ENCODE peak calls at places on chromosome 17, in seven cellular contexts. One of them, this sample, is unnamed.

GRCh38 chr17:63542942-63543821 is 7.1 kb upstream of the DCAF7 start:
- DNase-seq in pancreas: peak; percentile 83
- DNase-seq in HCT116: no peak
- DNase-seq in IMR-90: no peak
- DNase-seq in lung: no peak
- DNase-seq in fibroblast of lung: no peak
- DNase-seq in breast epithelium: peak; percentile 22
- DNase-seq in this sample: peak; percentile 59

GRCh38 chr17:5832886-5833285 is 237.3 kb upstream of the WSCD1 start:
- DNase-seq in pancreas: no peak
- DNase-seq in HCT116: peak; percentile 58
- DNase-seq in IMR-90: peak; percentile 83
- DNase-seq in lung: no peak
- DNase-seq in fibroblast of lung: peak; percentile 83
- DNase-seq in breast epithelium: no peak
- DNase-seq in this sample: no peak

GRCh38 chr17:40115101-40115436 is 6.7 kb upstream of the MSL1 start:
- DNase-seq in pancreas: no peak
- DNase-seq in HCT116: no peak
- DNase-seq in IMR-90: no peak
- DNase-seq in lung: no peak
- DNase-seq in fibroblast of lung: no peak
- DNase-seq in breast epithelium: peak; percentile 19
- DNase-seq in this sample: no peak

GRCh38 chr17:41619162-41619933 is 5.0 kb downstream of the KRT17 start:
- DNase-seq in pancreas: no peak
- DNase-seq in HCT116: no peak
- DNase-seq in IMR-90: no peak
- DNase-seq in lung: no peak
- DNase-seq in fibroblast of lung: no peak
- DNase-seq in breast epithelium: peak; percentile 51
- DNase-seq in this sample: no peak

GRCh38 chr17:40069751-40070643 is 7.2 kb downstream of the THRA start:
- DNase-seq in pancreas: peak; percentile 56
- DNase-seq in HCT116: no peak
- DNase-seq in IMR-90: peak; percentile 46
- DNase-seq in lung: no peak
- DNase-seq in fibroblast of lung: peak; percentile 51
- DNase-seq in breast epithelium: no peak
- DNase-seq in this sample: peak; percentile 76

GRCh38 chr17:77394540-77395295 is 253.9 kb downstream of the SEC14L1 start:
- DNase-seq in pancreas: peak; percentile 68
- DNase-seq in HCT116: peak; percentile 19
- DNase-seq in IMR-90: no peak
- DNase-seq in lung: no peak
- DNase-seq in fibroblast of lung: peak; percentile 88
- DNase-seq in breast epithelium: peak; percentile 76
- DNase-seq in this sample: no peak

GRCh38 chr17:5513610-5514009 is 27.2 kb downstream of the MIS12 start:
- DNase-seq in pancreas: no peak
- DNase-seq in HCT116: no peak
- DNase-seq in IMR-90: no peak
- DNase-seq in lung: no peak
- DNase-seq in fibroblast of lung: no peak
- DNase-seq in breast epithelium: no peak
- DNase-seq in this sample: no peak

GRCh38 chr17:19381741-19382444 is 3.6 kb downstream of the MAPK7 start:
- DNase-seq in pancreas: no peak
- DNase-seq in HCT116: no peak
- DNase-seq in IMR-90: no peak
- DNase-seq in lung: no peak
- DNase-seq in fibroblast of lung: no peak
- DNase-seq in breast epithelium: no peak
- DNase-seq in this sample: no peak

GRCh38 chr17:4690745-4691144 is 13.2 kb downstream of the PELP1 start:
- DNase-seq in pancreas: no peak
- DNase-seq in HCT116: no peak
- DNase-seq in IMR-90: no peak
- DNase-seq in lung: no peak
- DNase-seq in fibroblast of lung: no peak
- DNase-seq in breast epithelium: no peak
- DNase-seq in this sample: no peak

GRCh38 chr17:5821057-5821456 is 236.7 kb upstream of the NLRP1 start:
- DNase-seq in pancreas: no peak
- DNase-seq in HCT116: no peak
- DNase-seq in IMR-90: peak; percentile 29
- DNase-seq in lung: peak; percentile 16
- DNase-seq in fibroblast of lung: peak; percentile 37
- DNase-seq in breast epithelium: no peak
- DNase-seq in this sample: no peak

GRCh38 chr17:39669897-39670735 is 1.9 kb downstream of the PNMT start:
- DNase-seq in pancreas: no peak
- DNase-seq in HCT116: no peak
- DNase-seq in IMR-90: no peak
- DNase-seq in lung: no peak
- DNase-seq in fibroblast of lung: no peak
- DNase-seq in breast epithelium: no peak
- DNase-seq in this sample: peak; percentile 44

DNA sequence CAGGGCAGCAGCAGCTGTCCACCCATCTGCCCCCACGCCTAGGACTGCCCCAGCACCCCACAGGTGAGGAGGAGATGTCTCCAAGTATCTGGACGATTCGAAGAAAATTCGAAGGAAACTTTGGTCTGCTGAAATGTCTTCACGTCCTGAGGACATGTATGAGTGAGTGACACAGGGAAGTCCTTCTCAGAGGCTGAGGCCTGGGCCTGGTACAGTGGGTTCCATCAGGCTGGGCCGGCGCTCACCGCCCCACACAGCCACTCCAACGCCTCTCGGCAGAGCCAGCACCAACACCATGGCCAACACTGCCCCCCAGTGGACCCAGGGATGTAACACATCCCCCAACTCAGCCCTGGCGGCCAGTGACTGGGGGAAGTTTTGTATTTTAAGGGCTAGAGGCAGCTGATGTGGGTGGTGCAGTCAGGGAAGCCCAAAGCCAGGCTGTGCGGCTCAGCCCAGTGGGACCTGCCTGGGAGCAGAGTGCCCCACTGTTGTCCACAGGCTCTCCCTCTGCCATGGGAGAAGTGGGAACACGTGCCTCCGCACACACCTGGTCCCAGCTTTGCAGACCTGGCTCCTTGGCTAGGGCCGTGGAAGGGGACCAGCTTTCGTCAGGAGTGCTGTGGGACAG is 55.8 kb upstream of the FASN start:
- DNase-seq in pancreas: peak; percentile 78
- DNase-seq in HCT116: peak; percentile 54
- DNase-seq in IMR-90: peak; percentile 55
- DNase-seq in lung: peak; percentile 89
- DNase-seq in fibroblast of lung: peak; percentile 36
- DNase-seq in breast epithelium: peak; percentile 82
- DNase-seq in this sample: peak; percentile 81
- TF ChIP-seq CTCF in pancreas: peak; percentile 87
- TF ChIP-seq CTCF in HCT116: peak; percentile 99
- TF ChIP-seq CTCF in IMR-90: peak; percentile 90
- TF ChIP-seq CTCF in lung: peak; percentile 91
- TF ChIP-seq CTCF in fibroblast of lung: peak; percentile 84
- TF ChIP-seq CTCF in breast epithelium: peak; percentile 98
- TF ChIP-seq CTCF in this sample: peak; percentile 72

GRCh38 chr17:930258-930657 is 49.3 kb downstream of the NXN start:
- DNase-seq in pancreas: peak; percentile 42
- DNase-seq in HCT116: no peak
- DNase-seq in IMR-90: no peak
- DNase-seq in lung: no peak
- DNase-seq in fibroblast of lung: no peak
- DNase-seq in breast epithelium: no peak
- DNase-seq in this sample: no peak

GRCh38 chr17:935485-935884 is 44.1 kb downstream of the NXN start:
- DNase-seq in pancreas: no peak
- DNase-seq in HCT116: peak; percentile 73
- DNase-seq in IMR-90: no peak
- DNase-seq in lung: no peak
- DNase-seq in fibroblast of lung: no peak
- DNase-seq in breast epithelium: no peak
- DNase-seq in this sample: no peak

GRCh38 chr17:927611-928461 is 51.7 kb downstream of the NXN start:
- DNase-seq in pancreas: no peak
- DNase-seq in HCT116: peak; percentile 76
- DNase-seq in IMR-90: peak; percentile 97
- DNase-seq in lung: peak; percentile 53
- DNase-seq in fibroblast of lung: peak; percentile 99
- DNase-seq in breast epithelium: no peak
- DNase-seq in this sample: no peak

GRCh38 chr17:929547-929946 is 50.0 kb downstream of the NXN start:
- DNase-seq in pancreas: no peak
- DNase-seq in HCT116: no peak
- DNase-seq in IMR-90: no peak
- DNase-seq in lung: no peak
- DNase-seq in fibroblast of lung: no peak
- DNase-seq in breast epithelium: no peak
- DNase-seq in this sample: peak; percentile 4

DNA sequence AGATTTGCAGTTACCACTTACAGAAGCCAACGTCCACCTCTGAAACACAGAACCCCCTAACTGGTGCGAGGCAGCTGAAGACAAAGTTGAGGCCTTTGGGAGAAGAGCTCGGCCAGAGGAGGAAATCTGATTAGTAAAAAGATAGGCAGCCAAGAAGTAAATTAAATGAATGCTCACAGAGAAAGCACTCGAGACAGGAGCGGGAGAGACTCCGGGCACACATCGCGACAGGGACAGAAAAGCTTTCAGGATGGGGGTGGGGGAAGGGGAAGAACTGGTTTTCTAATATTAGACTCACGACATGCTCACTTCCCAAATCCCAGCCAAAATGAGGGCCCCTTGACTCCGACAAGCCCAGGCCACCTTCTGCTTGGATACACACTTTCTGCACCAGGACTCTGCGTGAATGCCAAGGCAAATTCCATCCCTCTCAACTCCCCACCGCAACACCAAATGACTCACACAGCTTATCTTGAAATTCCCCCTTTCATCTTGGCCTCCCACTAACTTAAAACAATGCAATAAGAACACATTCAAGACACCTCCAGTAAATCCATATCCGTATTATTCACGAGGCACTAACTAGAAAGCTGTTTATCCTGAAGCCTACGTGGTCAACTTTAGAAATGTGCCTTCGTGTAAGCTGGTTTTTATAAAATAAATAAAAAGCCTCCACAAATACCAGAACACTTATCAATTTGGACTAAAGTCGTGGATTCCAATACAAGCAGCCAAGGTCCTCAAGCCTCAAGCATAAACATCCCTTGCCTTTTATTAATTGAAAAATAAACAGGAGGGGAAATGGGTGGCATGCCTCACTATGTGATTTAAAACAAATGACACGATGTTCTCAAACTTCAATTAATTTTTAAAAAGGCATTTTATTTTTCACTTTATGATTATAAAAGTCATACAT is 46.1 kb downstream of the NXN start:
- DNase-seq in pancreas: no peak
- DNase-seq in HCT116: peak; percentile 98
- DNase-seq in IMR-90: peak; percentile 99
- DNase-seq in lung: peak; percentile 83
- DNase-seq in fibroblast of lung: peak; percentile 100
- DNase-seq in breast epithelium: no peak
- DNase-seq in this sample: no peak
- H3K36me3 ChIP-seq in pancreas: no peaks in the 10 kb centered on the region
- H3K36me3 ChIP-seq in HCT116: no peaks in the 10 kb centered on the region
- H3K36me3 ChIP-seq in IMR-90: peaks cover 23% of the 10 kb centered on the region
- H3K36me3 ChIP-seq in lung: no peaks in the 10 kb centered on the region
- H3K36me3 ChIP-seq in fibroblast of lung: peaks cover 2% of the 10 kb centered on the region
- H3K36me3 ChIP-seq in breast epithelium: no peaks in the 10 kb centered on the region
- H3K36me3 ChIP-seq in this sample: no peaks in the 10 kb centered on the region

DNA sequence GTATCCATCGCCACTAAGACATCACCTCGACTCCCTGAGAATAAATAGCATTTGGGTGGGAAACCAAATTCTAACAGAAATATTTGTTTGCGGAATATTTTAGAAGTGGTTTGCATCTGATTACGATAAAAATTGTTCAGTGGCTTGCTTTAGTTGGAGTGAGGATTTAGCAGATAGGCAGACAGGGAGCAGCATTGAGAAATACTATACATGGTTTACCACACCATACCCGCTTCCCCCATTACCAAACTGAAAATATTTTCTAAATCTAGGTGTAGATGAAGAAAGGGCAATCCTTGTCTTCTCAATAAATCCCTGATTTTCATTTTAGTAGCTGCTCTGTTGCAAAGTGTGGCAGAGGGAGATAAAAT is 895 bp upstream of the BAHCC1 start:
- DNase-seq in pancreas: no peak
- DNase-seq in HCT116: no peak
- DNase-seq in IMR-90: no peak
- DNase-seq in lung: no peak
- DNase-seq in fibroblast of lung: no peak
- DNase-seq in breast epithelium: no peak
- DNase-seq in this sample: no peak
- H3K4me3 ChIP-seq in pancreas: peak overlapping the region; percentile 7
- H3K4me3 ChIP-seq in HCT116: peak overlapping the region; percentile 39
- H3K4me3 ChIP-seq in IMR-90: no peak overlapping the region
- H3K4me3 ChIP-seq in lung: no peak overlapping the region
- H3K4me3 ChIP-seq in fibroblast of lung: peak overlapping the region; percentile 53
- H3K4me3 ChIP-seq in breast epithelium: peak overlapping the region; percentile 60
- H3K4me3 ChIP-seq in this sample: no peak overlapping the region

DNA sequence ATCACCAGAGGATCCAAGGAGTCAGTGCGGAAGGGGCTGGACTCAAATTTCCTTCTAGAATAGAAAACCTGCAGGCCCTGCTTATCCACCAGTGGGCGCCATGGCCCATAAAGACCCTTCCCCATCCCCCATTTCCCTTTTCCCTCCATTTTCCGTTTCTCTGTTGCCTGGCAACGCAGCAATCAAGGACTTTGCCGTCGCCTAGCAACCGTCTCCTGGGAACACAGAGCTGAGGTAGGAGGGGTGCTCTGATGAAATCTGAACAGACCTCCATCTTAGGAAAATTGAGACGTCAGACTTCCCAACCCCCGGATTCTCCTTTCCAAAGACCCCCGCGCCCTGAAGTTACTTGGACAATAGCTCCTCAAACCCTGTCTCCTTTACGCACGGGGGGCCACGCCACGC is 5.7 kb downstream of the DLG4 start:
- DNase-seq in pancreas: peak; percentile 88
- DNase-seq in HCT116: peak; percentile 72
- DNase-seq in IMR-90: peak; percentile 73
- DNase-seq in lung: no peak
- DNase-seq in fibroblast of lung: peak; percentile 77
- DNase-seq in breast epithelium: no peak
- DNase-seq in this sample: peak; percentile 45
- TF ChIP-seq CTCF in pancreas: no peak
- TF ChIP-seq CTCF in HCT116: peak; percentile 54
- TF ChIP-seq CTCF in IMR-90: peak; percentile 45
- TF ChIP-seq CTCF in lung: no peak
- TF ChIP-seq CTCF in fibroblast of lung: peak; percentile 53
- TF ChIP-seq CTCF in breast epithelium: peak; percentile 23
- TF ChIP-seq CTCF in this sample: peak; percentile 11

GRCh38 chr17:31752570-31752969 is 106.5 kb downstream of the COPRS start:
- DNase-seq in pancreas: no peak
- DNase-seq in HCT116: no peak
- DNase-seq in IMR-90: no peak
- DNase-seq in lung: no peak
- DNase-seq in fibroblast of lung: no peak
- DNase-seq in breast epithelium: no peak
- DNase-seq in this sample: no peak
- H3K36me3 ChIP-seq in pancreas: no peaks in the 10 kb centered on the region
- H3K36me3 ChIP-seq in HCT116: no peaks in the 10 kb centered on the region
- H3K36me3 ChIP-seq in IMR-90: no peaks in the 10 kb centered on the region
- H3K36me3 ChIP-seq in lung: no peaks in the 10 kb centered on the region
- H3K36me3 ChIP-seq in fibroblast of lung: no peaks in the 10 kb centered on the region
- H3K36me3 ChIP-seq in breast epithelium: no peaks in the 10 kb centered on the region
- H3K36me3 ChIP-seq in this sample: no peaks in the 10 kb centered on the region

This sample was measured in mucosa of descending colon.